ENCODE peak calls at places on chromosomes 12 and 14, in five cellular contexts. One of them, this sample, is unnamed.

GRCh38 chr12:67783393-67783792 is 134.8 kb downstream of the DYRK2 start:
- DNase-seq in K562: no peak
- DNase-seq in HCT116: no peak
- DNase-seq in H1: no peak
- DNase-seq in HepG2: no peak
- DNase-seq in this sample: no peak

GRCh38 chr12:1914116-1914911 is 4.1 kb downstream of the CACNA2D4 start:
- DNase-seq in H1: no peak
- DNase-seq in HepG2: no peak
- DNase-seq in K562: no peak
- DNase-seq in HCT116: no peak
- DNase-seq in this sample: no peak

GRCh38 chr12:32089156-32089950 is 17.3 kb upstream of the BICD1 start:
- DNase-seq in HCT116: no peak
- DNase-seq in K562: no peak
- DNase-seq in HepG2: no peak
- DNase-seq in H1: no peak
- DNase-seq in this sample: no peak

GRCh38 chr14:68716698-68717097 is 76.2 kb downstream of the ZFP36L1 start:
- DNase-seq in H1: no peak
- DNase-seq in K562: no peak
- DNase-seq in HepG2: peak; percentile 87
- DNase-seq in HCT116: no peak
- DNase-seq in this sample: no peak

GRCh38 chr12:5499566-5500325 is 67.8 kb downstream of the NTF3 start:
- DNase-seq in HCT116: no peak
- DNase-seq in K562: no peak
- DNase-seq in H1: no peak
- DNase-seq in HepG2: no peak
- DNase-seq in this sample: no peak

GRCh38 chr14:61526405-61527312 is 168.7 kb upstream of the HIF1A start:
- DNase-seq in HCT116: no peak
- DNase-seq in H1: no peak
- DNase-seq in K562: no peak
- DNase-seq in HepG2: peak; percentile 88
- DNase-seq in this sample: no peak

GRCh38 chr12:132239392-132239791 is 90.0 kb downstream of the GALNT9 start:
- DNase-seq in K562: no peak
- DNase-seq in HepG2: no peak
- DNase-seq in HCT116: no peak
- DNase-seq in H1: no peak
- DNase-seq in this sample: no peak

GRCh38 chr14:70822706-70823185 is 13.4 kb upstream of the MAP3K9 start:
- DNase-seq in K562: no peak
- DNase-seq in H1: peak; percentile 65
- DNase-seq in HepG2: no peak
- DNase-seq in HCT116: no peak
- DNase-seq in this sample: no peak

GRCh38 chr12:66879392-66879791 is 200.5 kb upstream of the GRIP1 start:
- DNase-seq in H1: no peak
- DNase-seq in HCT116: no peak
- DNase-seq in K562: no peak
- DNase-seq in HepG2: no peak
- DNase-seq in this sample: no peak

DNA sequence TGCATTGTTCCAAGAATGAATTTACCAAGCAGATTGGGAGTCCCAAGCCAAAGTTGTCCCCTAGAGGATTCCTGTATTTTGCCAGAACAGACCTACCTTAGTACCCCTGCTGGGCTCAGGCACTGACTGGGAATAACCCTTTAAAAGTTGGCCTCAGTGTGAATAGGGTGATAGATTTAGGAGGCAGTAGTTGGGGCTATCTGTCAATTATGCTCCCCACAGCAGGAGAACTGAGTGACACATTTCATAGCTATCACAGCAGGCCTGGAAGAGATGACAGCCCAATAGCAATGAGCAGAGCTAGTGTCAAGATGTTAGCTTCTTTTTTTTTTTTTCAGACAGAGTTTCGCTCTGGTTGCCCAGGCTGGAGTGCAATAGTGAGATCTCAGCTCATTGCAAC is 14.3 kb upstream of the LRP6 start:
- DNase-seq in HepG2: no peak
- DNase-seq in K562: no peak
- DNase-seq in HCT116: no peak
- DNase-seq in H1: no peak
- DNase-seq in this sample: no peak
- TF ChIP-seq SRF in HepG2: no peak
- TF ChIP-seq SRF in K562: no peak
- TF ChIP-seq SRF in HCT116: no peak
- TF ChIP-seq SRF in H1: no peak
- TF ChIP-seq SRF in this sample: no peak

GRCh38 chr12:52027085-52027843 is 20.5 kb downstream of the TAMALIN start:
- DNase-seq in HepG2: no peak
- DNase-seq in K562: no peak
- DNase-seq in HCT116: no peak
- DNase-seq in H1: no peak
- DNase-seq in this sample: no peak

GRCh38 chr12:52032431-52032796 is 18.8 kb upstream of the NR4A1 start:
- DNase-seq in HepG2: no peak
- DNase-seq in HCT116: no peak
- DNase-seq in H1: no peak
- DNase-seq in K562: no peak
- DNase-seq in this sample: no peak

GRCh38 chr12:52032797-52033505 is 18.3 kb upstream of the NR4A1 start:
- DNase-seq in H1: peak; percentile 87
- DNase-seq in HCT116: peak; percentile 89
- DNase-seq in HepG2: peak; percentile 90
- DNase-seq in K562: peak; percentile 95
- DNase-seq in this sample: peak; percentile 55

GRCh38 chr12:52026267-52026666 is 19.5 kb downstream of the TAMALIN start:
- DNase-seq in K562: no peak
- DNase-seq in HCT116: no peak
- DNase-seq in H1: no peak
- DNase-seq in HepG2: no peak
- DNase-seq in this sample: no peak

GRCh38 chr12:52029686-52030085 is 21.6 kb upstream of the NR4A1 start:
- DNase-seq in HCT116: no peak
- DNase-seq in HepG2: no peak
- DNase-seq in K562: no peak
- DNase-seq in H1: no peak
- DNase-seq in this sample: no peak
- TF ChIP-seq SRF in HCT116: no peak
- TF ChIP-seq SRF in HepG2: no peak
- TF ChIP-seq SRF in K562: no peak
- TF ChIP-seq SRF in H1: no peak
- TF ChIP-seq SRF in this sample: no peak

DNA sequence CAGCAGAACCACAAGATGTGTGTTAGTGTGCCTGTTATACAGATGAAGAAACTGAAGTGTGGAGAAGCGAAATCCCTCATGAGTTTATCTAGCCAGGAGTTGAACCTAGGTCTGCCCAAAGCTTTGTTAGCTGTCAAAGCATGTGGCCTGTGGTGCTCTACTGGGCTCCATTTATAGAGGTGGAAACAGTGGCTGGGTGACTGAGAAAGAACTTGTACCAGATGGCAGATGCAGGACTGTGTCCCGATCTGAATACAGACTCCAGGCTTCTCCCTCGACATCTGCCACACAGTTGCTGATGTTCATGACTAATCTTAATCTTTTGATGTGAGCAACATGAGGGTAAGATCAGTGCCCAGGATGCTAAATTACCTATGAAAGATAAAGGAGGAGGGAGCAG is 89.1 kb downstream of the C12orf75 start:
- DNase-seq in HCT116: no peak
- DNase-seq in H1: no peak
- DNase-seq in HepG2: no peak
- DNase-seq in K562: no peak
- DNase-seq in this sample: no peak
- TF ChIP-seq SRF in HCT116: no peak
- TF ChIP-seq SRF in H1: no peak
- TF ChIP-seq SRF in HepG2: no peak
- TF ChIP-seq SRF in K562: no peak
- TF ChIP-seq SRF in this sample: no peak

GRCh38 chr14:24110060-24110459 is 4.5 kb upstream of the DCAF11 start:
- DNase-seq in K562: no peak
- DNase-seq in HepG2: peak; percentile 68
- DNase-seq in H1: no peak
- DNase-seq in HCT116: no peak
- DNase-seq in this sample: no peak

GRCh38 chr14:24108336-24108874 is 6.2 kb upstream of the DCAF11 start:
- DNase-seq in HCT116: no peak
- DNase-seq in H1: no peak
- DNase-seq in K562: no peak
- DNase-seq in HepG2: no peak
- DNase-seq in this sample: no peak

GRCh38 chr14:24113379-24113800 is 1.2 kb upstream of the DCAF11 start:
- DNase-seq in K562: no peak
- DNase-seq in HepG2: no peak
- DNase-seq in H1: no peak
- DNase-seq in HCT116: no peak
- DNase-seq in this sample: no peak

GRCh38 chr14:24113801-24114535 is 609 bp upstream of the DCAF11 start:
- DNase-seq in HepG2: peak; percentile 100
- DNase-seq in HCT116: peak; percentile 94
- DNase-seq in K562: peak; percentile 68
- DNase-seq in H1: peak; percentile 54
- DNase-seq in this sample: peak; percentile 79

GRCh38 chr14:24110485-24110884 is 4.1 kb upstream of the DCAF11 start:
- DNase-seq in HCT116: no peak
- DNase-seq in HepG2: no peak
- DNase-seq in H1: no peak
- DNase-seq in K562: no peak
- DNase-seq in this sample: no peak
- TF ChIP-seq SRF in HCT116: no peak
- TF ChIP-seq SRF in HepG2: no peak
- TF ChIP-seq SRF in H1: no peak
- TF ChIP-seq SRF in K562: no peak
- TF ChIP-seq SRF in this sample: no peak

GRCh38 chr14:54776361-54777001 is 126.1 kb downstream of the GCH1 start:
- DNase-seq in H1: no peak
- DNase-seq in HepG2: no peak
- DNase-seq in K562: no peak
- DNase-seq in HCT116: no peak
- DNase-seq in this sample: peak; percentile 24
- TF ChIP-seq SRF in H1: no peak
- TF ChIP-seq SRF in HepG2: no peak
- TF ChIP-seq SRF in K562: no peak
- TF ChIP-seq SRF in HCT116: no peak
- TF ChIP-seq SRF in this sample: no peak

GRCh38 chr12:116164263-116164817 is 113.2 kb downstream of the MED13L start:
- DNase-seq in H1: no peak
- DNase-seq in K562: peak; percentile 27
- DNase-seq in HCT116: no peak
- DNase-seq in HepG2: no peak
- DNase-seq in this sample: no peak
- TF ChIP-seq SRF in H1: no peak
- TF ChIP-seq SRF in K562: no peak
- TF ChIP-seq SRF in HCT116: no peak
- TF ChIP-seq SRF in HepG2: no peak
- TF ChIP-seq SRF in this sample: no peak